ENCODE peak calls at places on chromosomes 2 and 18, in seven cellular contexts. M, J, H, R, Q, X and L are unnamed samples.

GRCh38 chr2:26558271-26559043 is 80.5 kb upstream of the OTOF start:
- DNase-seq in Q (no peak), H (peak), J (peak), M (no peak), R (no peak), X (no peak), L (no peak)

GRCh38 chr2:17899871-17900270 is 21.4 kb downstream of the KCNS3 start:
- DNase-seq in M (no peak), Q (no peak), X (no peak), J (no peak), H (no peak), R (no peak), L (no peak)

GRCh38 chr2:9771481-9772017 is 71.7 kb upstream of the TAF1B start:
- DNase-seq in X (no peak), Q (no peak), H (peak), J (peak), M (no peak), R (no peak), L (peak)

GRCh38 chr2:204203704-204204103 is 267.1 kb downstream of the ICOS start:
- DNase-seq in X (no peak), M (no peak), H (no peak), J (no peak), Q (no peak), R (no peak), L (no peak)

GRCh38 chr2:54148391-54148790 is 33.0 kb downstream of the ACYP2 start:
- DNase-seq in X (no peak), H (no peak), Q (no peak), J (no peak), R (no peak), M (no peak), L (no peak)

GRCh38 chr2:226970362-226970761 is 134.5 kb downstream of the RHBDD1 start:
- DNase-seq in M (no peak), Q (no peak), R (no peak), X (no peak), H (no peak), J (no peak), L (no peak)

GRCh38 chr18:25335676-25336075 is 16.3 kb downstream of the ZNF521 start:
- DNase-seq in H (no peak), M (no peak), Q (no peak), J (no peak), X (no peak), R (no peak), L (no peak)

GRCh38 chr2:135259116-135259515 is 207.0 kb downstream of the RAB3GAP1 start:
- DNase-seq in H (no peak), X (no peak), Q (no peak), R (no peak), M (no peak), J (no peak), L (no peak)

GRCh38 chr2:215059724-215060123 is 78.7 kb downstream of the ABCA12 start:
- DNase-seq in Q (no peak), M (no peak), J (peak), R (no peak), H (no peak), X (no peak), L (no peak)

GRCh38 chr2:98759827-98760625 is 29.1 kb upstream of the MGAT4A start:
- DNase-seq in Q (no peak), X (no peak), M (no peak), J (no peak), R (no peak), H (no peak), L (no peak)

GRCh38 chr2:113899166-113899565 is 9.3 kb downstream of the ACTR3 start:
- DNase-seq in Q (no peak), R (no peak), X (no peak), H (no peak), J (no peak), M (no peak), L (no peak)

GRCh38 chr2:208363485-208363884 is 43.1 kb upstream of the PTH2R start:
- DNase-seq in H (peak), Q (no peak), R (no peak), M (no peak), J (peak), X (peak), L (peak)

GRCh38 chr18:41751161-41751560 is 203.9 kb upstream of the PIK3C3 start:
- DNase-seq in J (no peak), Q (peak), X (no peak), M (no peak), H (no peak), R (no peak), L (peak)

GRCh38 chr18:41747723-41748242 is 207.3 kb upstream of the PIK3C3 start:
- DNase-seq in Q (no peak), J (no peak), M (no peak), H (no peak), R (no peak), X (no peak), L (no peak)

GRCh38 chr18:41744664-41745063 is 210.4 kb upstream of the PIK3C3 start:
- DNase-seq in M (no peak), X (peak), J (no peak), Q (no peak), H (no peak), R (no peak), L (no peak)

GRCh38 chr18:41745166-41746049 is 209.6 kb upstream of the PIK3C3 start:
- DNase-seq in R (no peak), X (peak), Q (no peak), H (peak), M (peak), J (peak), L (peak)
- TF ChIP-seq CTCF in R (no peak), X (peak), Q (peak), H (peak), M (peak), J (peak), L (peak)

GRCh38 chr2:71276311-71277158 is 49.6 kb upstream of the PAIP2B start:
- DNase-seq in Q (no peak), H (peak), J (peak), R (peak), X (peak), M (peak), L (no peak)
- TF ChIP-seq CTCF in Q (no peak), H (peak), J (no peak), R (no peak), X (no peak), M (no peak), L (no peak)

GRCh38 chr18:26771524-26771923 is 94.0 kb downstream of the AQP4 start:
- DNase-seq in R (no peak), M (peak), J (no peak), Q (no peak), X (no peak), H (no peak), L (no peak)
- TF ChIP-seq CTCF in R (no peak), M (peak), J (no peak), Q (peak), X (no peak), H (peak), L (no peak)

GRCh38 chr18:8765692-8766463 is 60.5 kb downstream of the MTCL1 start:
- DNase-seq in Q (no peak), H (peak), M (no peak), J (peak), R (no peak), X (no peak), L (no peak)
- TF ChIP-seq CTCF in Q (no peak), H (peak), M (no peak), J (no peak), R (no peak), X (no peak), L (no peak)

GRCh38 chr18:24016643-24017042 is 2.1 kb downstream of the TTC39C start:
- DNase-seq in Q (no peak), J (no peak), H (no peak), X (peak), M (no peak), R (no peak), L (no peak)
- TF ChIP-seq CTCF in Q (peak), J (peak), H (peak), X (no peak), M (peak), R (no peak), L (peak)

DNA sequence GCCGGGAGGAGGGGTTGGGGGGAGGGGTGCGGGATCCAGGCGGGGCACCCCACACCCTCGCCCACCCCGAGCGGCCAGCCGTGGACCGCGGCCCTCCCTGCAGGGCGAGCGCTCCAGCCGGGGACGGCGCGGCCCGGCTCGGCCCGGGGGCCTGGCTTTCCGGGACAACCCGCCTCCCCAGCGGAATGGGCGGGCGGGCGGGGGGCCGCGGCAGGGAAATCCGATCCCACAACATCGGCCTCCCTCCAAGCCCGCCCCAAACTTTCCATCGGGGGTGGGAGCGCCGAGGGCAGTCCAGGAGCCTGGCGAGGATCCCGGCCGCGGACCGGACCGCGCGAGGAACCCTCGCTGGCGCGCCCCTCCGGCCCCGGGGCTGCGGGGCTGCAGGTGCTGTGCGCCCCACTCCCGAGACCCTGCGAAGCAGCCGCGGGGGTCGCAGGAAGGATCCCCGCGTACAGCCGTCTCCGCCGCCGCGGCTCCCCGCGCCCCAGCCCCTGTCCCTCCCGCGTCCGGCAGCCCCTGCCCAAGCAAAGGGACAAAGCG is 528 bp downstream of the SEMA4C start:
- DNase-seq in H (peak), X (peak), J (peak), Q (no peak), R (no peak), M (peak), L (peak)
- TF ChIP-seq CTCF in H (no peak), X (no peak), J (no peak), Q (no peak), R (peak), M (no peak), L (peak)